ENCODE peak calls at places on chromosome X, in six cellular contexts. H is lower leg skin, G is PC-3, F is H7, Z is NCI-H1092 treated with DMSO at 0.1 percent for 48 hours, M is stromal cell of bone marrow. V is an unnamed sample.

GRCh38 chrX:115642304-115642703 is 81.3 kb downstream of the PLS3 start:
- DNase-seq in H (no peak), G (no peak), F (no peak), Z (no peak), M (no peak), V (no peak)

GRCh38 chrX:119698835-119699234 is 5.9 kb upstream of the SEPTIN6 start:
- DNase-seq in H (no peak), G (peak), F (peak), Z (peak), M (peak), V (no peak)

GRCh38 chrX:123013141-123013540 is 170.9 kb upstream of the GRIA3 start:
- DNase-seq in H (no peak), G (no peak), F (no peak), Z (no peak), M (no peak), V (no peak)

GRCh38 chrX:119552508-119552907 is 12.7 kb downstream of the STEEP1 start:
- DNase-seq in H (no peak), G (peak), F (no peak), Z (no peak), M (no peak), V (no peak)

GRCh38 chrX:12936947-12937346 is 30.5 kb downstream of the TLR8 start:
- DNase-seq in H (no peak), G (no peak), F (no peak), Z (no peak), M (no peak), V (no peak)

GRCh38 chrX:39730671-39731389 is 366.9 kb downstream of the BCOR start:
- DNase-seq in H (peak), G (peak), F (peak), Z (peak), M (peak), V (no peak)

GRCh38 chrX:22060952-22061351 is 28.8 kb downstream of the PHEX start:
- DNase-seq in H (no peak), G (no peak), F (no peak), Z (no peak), M (no peak), V (no peak)

GRCh38 chrX:103187953-103188475 is 26.9 kb upstream of the BEX4 start:
- DNase-seq in H (no peak), G (no peak), F (no peak), Z (no peak), M (no peak), V (no peak)

GRCh38 chrX:103120748-103121147 is 27.8 kb upstream of the NXF3 start:
- DNase-seq in H (no peak), G (no peak), F (no peak), Z (no peak), M (no peak), V (no peak)

GRCh38 chrX:140815868-140816267 is 106.3 kb downstream of the LINC00632 start:
- DNase-seq in H (no peak), G (peak), F (no peak), Z (no peak), M (peak), V (no peak)

GRCh38 chrX:121456315-121456714 is 408.9 kb downstream of the GLUD2 start:
- DNase-seq in H (no peak), G (no peak), F (no peak), Z (no peak), M (no peak), V (no peak)

GRCh38 chrX:69102805-69103204 is 62.4 kb downstream of the PJA1 start:
- DNase-seq in H (no peak), G (no peak), F (no peak), Z (no peak), M (no peak), V (no peak)

GRCh38 chrX:117969782-117970181 is 146.8 kb downstream of the KLHL13 start:
- DNase-seq in H (no peak), G (no peak), F (no peak), Z (no peak), M (no peak), V (no peak)

GRCh38 chrX:134712272-134712671 is 54.0 kb upstream of the PLAC1 start:
- DNase-seq in H (no peak), G (no peak), F (no peak), Z (no peak), M (no peak), V (no peak)

GRCh38 chrX:43720082-43720481 is 64.0 kb downstream of the MAOA start:
- DNase-seq in H (no peak), G (no peak), F (no peak), Z (no peak), M (no peak), V (no peak)

GRCh38 chrX:2320580-2321327 is 180.0 kb downstream of the DHRSX start:
- DNase-seq in H (peak), G (no peak), F (no peak), Z (no peak), M (peak), V (no peak)

GRCh38 chrX:51334276-51334675 is 1.7 kb downstream of the NUDT10 start:
- DNase-seq in H (no peak), G (no peak), F (no peak), Z (no peak), M (no peak), V (no peak)

GRCh38 chrX:155070975-155071693 is at the start of the genes BRCC3, CMC4 and MTCP1:
- DNase-seq in H (peak), G (peak), F (peak), Z (peak), M (peak), V (peak)

GRCh38 chrX:20042221-20042620 is 51.4 kb upstream of the BCLAF3 start:
- DNase-seq in H (no peak), G (peak), F (no peak), Z (no peak), M (no peak), V (no peak)

GRCh38 chrX:77431227-77431626 is 16.0 kb upstream of the FGF16 start:
- DNase-seq in H (peak), G (no peak), F (no peak), Z (no peak), M (peak), V (no peak)

GRCh38 chrX:153614818-153615217 is 15.9 kb upstream of the CCNQ start:
- DNase-seq in H (no peak), G (no peak), F (no peak), Z (no peak), M (no peak), V (no peak)

GRCh38 chrX:11589573-11590110 is 76.1 kb downstream of the ARHGAP6 start:
- DNase-seq in H (no peak), G (no peak), F (no peak), Z (no peak), M (no peak), V (no peak)

GRCh38 chrX:11381464-11381863 is 88.3 kb downstream of the AMELX start:
- DNase-seq in H (peak), G (peak), F (peak), Z (peak), M (peak), V (no peak)

GRCh38 chrX:71911731-71912050 is 1.0 kb downstream of the NHSL2 start:
- DNase-seq in H (no peak), G (no peak), F (no peak), Z (no peak), M (no peak), V (no peak)

GRCh38 chrX:44094821-44095530 is 121.8 kb upstream of the NDP start:
- DNase-seq in H (no peak), G (no peak), F (no peak), Z (no peak), M (no peak), V (no peak)